ENCODE peak calls at places on chromosome 3, in ten cellular contexts. N, S, E, G, T, K, P, O, U and W are unnamed samples.

GRCh38 chr3:62371032-62371734 is 2.2 kb downstream of the FEZF2 start:
- DNase-seq in U (no peak), P (no peak), N (peak), T (no peak), S (no peak), G (no peak), E (no peak), K (no peak), O (no peak), W (no peak)

GRCh38 chr3:63565220-63565619 is 87.3 kb upstream of the SNTN start:
- DNase-seq in N (peak), G (no peak), K (no peak), U (no peak), S (no peak), P (no peak), O (no peak), T (no peak), E (no peak), W (no peak)

GRCh38 chr3:194741916-194742315 is 56.2 kb downstream of the FAM43A start:
- DNase-seq in K (no peak), G (no peak), N (no peak), E (no peak), S (no peak), U (no peak), T (no peak), O (no peak), P (no peak), W (no peak)

GRCh38 chr3:174072675-174073074 is 675.1 kb downstream of the NLGN1 start:
- DNase-seq in T (no peak), U (no peak), N (no peak), O (no peak), G (no peak), P (no peak), K (no peak), S (no peak), E (no peak), W (no peak)

GRCh38 chr3:134796313-134797079 is 1.4 kb downstream of the EPHB1 start:
- DNase-seq in P (peak), N (peak), K (peak), U (no peak), G (no peak), S (no peak), T (no peak), O (no peak), E (no peak), W (no peak)

GRCh38 chr3:71673486-71673885 is 51.7 kb downstream of the EIF4E3 start:
- DNase-seq in N (no peak), G (no peak), S (no peak), K (peak), U (no peak), T (no peak), P (no peak), E (no peak), O (no peak), W (no peak)

GRCh38 chr3:169764164-169764452 is 752 bp downstream of the TERC start:
- DNase-seq in O (no peak), U (no peak), E (no peak), N (no peak), P (no peak), S (peak), K (peak), G (no peak), T (no peak), W (no peak)

GRCh38 chr3:146464005-146464595 is 5.3 kb downstream of the PLSCR2 start:
- DNase-seq in N (no peak), K (no peak), T (no peak), P (no peak), G (no peak), O (no peak), E (no peak), S (no peak), U (no peak), W (no peak)

GRCh38 chr3:27596334-27596841 is 112.2 kb upstream of the SLC4A7 start:
- DNase-seq in T (no peak), E (peak), S (no peak), G (no peak), N (no peak), P (no peak), U (no peak), K (peak), O (no peak), W (peak)

GRCh38 chr3:121894191-121894990 is at the start of gene SLC15A2:
- DNase-seq in U (no peak), K (no peak), N (peak), P (no peak), O (no peak), S (no peak), E (no peak), T (no peak), G (no peak), W (no peak)

GRCh38 chr3:194325424-194326165 is 25.5 kb downstream of the CPN2 start:
- DNase-seq in S (no peak), K (no peak), N (no peak), O (no peak), E (no peak), T (no peak), G (no peak), U (no peak), P (no peak), W (no peak)

GRCh38 chr3:14544282-14545250 is 4.4 kb upstream of the GRIP2 start:
- DNase-seq in N (no peak), K (no peak), E (no peak), T (no peak), S (peak), O (no peak), G (no peak), U (no peak), P (no peak), W (no peak)

GRCh38 chr3:141275973-141276372 is 44.3 kb downstream of the PXYLP1 start:
- DNase-seq in T (no peak), S (no peak), U (no peak), P (no peak), K (no peak), N (no peak), O (no peak), E (no peak), G (no peak), W (no peak)

GRCh38 chr3:44995142-44995770 is 19.2 kb downstream of the EXOSC7 start:
- DNase-seq in P (peak), U (no peak), T (no peak), G (peak), E (no peak), O (no peak), S (no peak), N (no peak), K (peak), W (peak)

GRCh38 chr3:11847607-11848006 is 922 bp upstream of the TAMM41 start:
- DNase-seq in S (no peak), N (peak), K (no peak), O (no peak), U (no peak), T (peak), G (no peak), E (peak), P (no peak), W (no peak)

GRCh38 chr3:43958973-43959372 is 268.2 kb downstream of the ABHD5 start:
- DNase-seq in E (no peak), O (no peak), P (no peak), G (no peak), S (no peak), N (peak), U (no peak), T (no peak), K (no peak), W (no peak)

GRCh38 chr3:31704651-31705179 is 172.0 kb downstream of the STT3B start:
- DNase-seq in S (peak), U (no peak), G (no peak), O (no peak), N (no peak), P (no peak), T (no peak), E (peak), K (peak), W (peak)

GRCh38 chr3:89032331-89033063 is 74.9 kb upstream of the EPHA3 start:
- DNase-seq in K (peak), G (no peak), S (no peak), N (no peak), T (no peak), U (no peak), P (no peak), O (no peak), E (no peak), W (no peak)

GRCh38 chr3:24145981-24146822 is 201.1 kb downstream of the NR1D2 start:
- DNase-seq in S (no peak), P (no peak), N (no peak), T (no peak), E (no peak), O (no peak), G (no peak), U (no peak), K (peak), W (peak)

GRCh38 chr3:197026481-197026866 is 3.1 kb downstream of the MELTF start:
- DNase-seq in K (no peak), T (no peak), N (peak), E (peak), P (no peak), U (no peak), O (no peak), S (no peak), G (no peak), W (no peak)

GRCh38 chr3:139455855-139456254 is 20.5 kb downstream of the RBP2 start:
- DNase-seq in N (no peak), K (no peak), G (no peak), T (no peak), U (no peak), S (no peak), E (no peak), P (no peak), O (no peak), W (no peak)

GRCh38 chr3:120766576-120766975 is 24.0 kb downstream of the GTF2E1 start:
- DNase-seq in E (no peak), K (no peak), P (no peak), O (no peak), S (no peak), U (no peak), T (no peak), N (no peak), G (no peak), W (no peak)